ENCODE peak calls at places on chromosomes 5 and 9, in four cellular contexts. H is tibial artery, N is mucosa of descending colon, C is AG10803. P is an unnamed sample.

GRCh38 chr9:134276463-134277245 is 49.6 kb upstream of the RXRA start:
- DNase-seq in C (no peak), N (no peak), H (no peak), P (peak)

GRCh38 chr5:67383451-67383850 is 186.9 kb upstream of the CD180 start:
- DNase-seq in N (no peak), H (no peak), C (no peak), P (no peak)

GRCh38 chr9:13726746-13727145 is 447.3 kb upstream of the MPDZ start:
- DNase-seq in C (no peak), H (no peak), N (no peak), P (no peak)

GRCh38 chr5:131671409-131671808 is 36.4 kb upstream of the RAPGEF6 start:
- DNase-seq in H (no peak), C (no peak), N (no peak), P (no peak)

GRCh38 chr5:96315431-96315830 is 117.6 kb downstream of the PCSK1 start:
- DNase-seq in C (no peak), H (no peak), N (no peak), P (no peak)

GRCh38 chr5:19388391-19388790 is 599.6 kb downstream of the CDH18 start:
- DNase-seq in H (no peak), N (no peak), C (no peak), P (no peak)

GRCh38 chr5:103487253-103487652 is 75.3 kb downstream of the NUDT12 start:
- DNase-seq in H (no peak), N (no peak), C (peak), P (no peak)

GRCh38 chr5:26518065-26518464 is 520.3 kb downstream of the CDH9 start:
- DNase-seq in H (no peak), C (no peak), N (no peak), P (no peak)

GRCh38 chr5:18024542-18024941 is 390.3 kb downstream of the TAF11L14 start:
- DNase-seq in H (no peak), N (no peak), C (no peak), P (no peak)

GRCh38 chr5:148973455-148973854 is 89.4 kb downstream of the SH3TC2 start:
- DNase-seq in H (no peak), C (peak), N (no peak), P (peak)

GRCh38 chr5:177465044-177465443 is 8.4 kb downstream of the DBN1 start:
- DNase-seq in C (no peak), H (no peak), N (no peak), P (no peak)

GRCh38 chr5:73327908-73328455 is 120.6 kb downstream of the FOXD1 start:
- DNase-seq in C (peak), H (no peak), N (no peak), P (no peak)

DNA sequence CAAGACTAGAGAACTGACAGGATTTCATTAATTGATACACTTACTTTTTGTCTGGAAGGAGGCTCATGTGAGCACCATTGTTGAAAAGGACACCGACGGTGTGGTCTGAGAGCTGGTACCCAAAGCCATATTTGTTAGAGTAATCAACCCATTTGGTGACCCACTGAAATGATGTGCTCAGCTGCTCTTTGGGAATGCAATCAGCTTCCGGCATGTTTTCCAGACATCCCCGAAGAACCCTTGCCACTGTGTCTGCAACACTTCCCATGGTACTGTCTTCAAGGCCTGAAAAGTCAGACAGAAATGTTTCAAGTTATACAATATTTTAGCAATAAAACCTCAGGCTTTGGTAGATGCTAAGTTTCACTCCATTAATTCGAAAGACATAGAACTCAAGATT is 4.4 kb downstream of the PLK2 start:
- DNase-seq in H (no peak), N (no peak), C (no peak), P (no peak)
- H3K4me3 ChIP-seq in H (no peak), N (no peak), C (no peak), P (no peak)

GRCh38 chr5:84383816-84384603 is 670 bp downstream of the EDIL3 start:
- DNase-seq in H (peak), C (peak), N (peak), P (peak)

GRCh38 chr5:84382363-84383295 is 2.1 kb downstream of the EDIL3 start:
- DNase-seq in N (peak), H (peak), C (peak), P (peak)

GRCh38 chr5:84383296-84383815 is 1.3 kb downstream of the EDIL3 start:
- DNase-seq in N (no peak), C (no peak), H (no peak), P (no peak)

GRCh38 chr5:84379749-84380148 is 4.9 kb downstream of the EDIL3 start:
- DNase-seq in N (no peak), H (no peak), C (no peak), P (peak)

GRCh38 chr5:84381501-84382362 is 2.9 kb downstream of the EDIL3 start:
- DNase-seq in H (peak), C (no peak), N (no peak), P (peak)
- H3K4me3 ChIP-seq in H (peak), C (peak), N (peak), P (peak)

GRCh38 chr5:143002459-143003327 is 232.5 kb downstream of the ARHGAP26 start:
- DNase-seq in C (peak), H (peak), N (no peak), P (no peak)
- H3K4me3 ChIP-seq in C (no peak), H (no peak), N (no peak), P (no peak)

DNA sequence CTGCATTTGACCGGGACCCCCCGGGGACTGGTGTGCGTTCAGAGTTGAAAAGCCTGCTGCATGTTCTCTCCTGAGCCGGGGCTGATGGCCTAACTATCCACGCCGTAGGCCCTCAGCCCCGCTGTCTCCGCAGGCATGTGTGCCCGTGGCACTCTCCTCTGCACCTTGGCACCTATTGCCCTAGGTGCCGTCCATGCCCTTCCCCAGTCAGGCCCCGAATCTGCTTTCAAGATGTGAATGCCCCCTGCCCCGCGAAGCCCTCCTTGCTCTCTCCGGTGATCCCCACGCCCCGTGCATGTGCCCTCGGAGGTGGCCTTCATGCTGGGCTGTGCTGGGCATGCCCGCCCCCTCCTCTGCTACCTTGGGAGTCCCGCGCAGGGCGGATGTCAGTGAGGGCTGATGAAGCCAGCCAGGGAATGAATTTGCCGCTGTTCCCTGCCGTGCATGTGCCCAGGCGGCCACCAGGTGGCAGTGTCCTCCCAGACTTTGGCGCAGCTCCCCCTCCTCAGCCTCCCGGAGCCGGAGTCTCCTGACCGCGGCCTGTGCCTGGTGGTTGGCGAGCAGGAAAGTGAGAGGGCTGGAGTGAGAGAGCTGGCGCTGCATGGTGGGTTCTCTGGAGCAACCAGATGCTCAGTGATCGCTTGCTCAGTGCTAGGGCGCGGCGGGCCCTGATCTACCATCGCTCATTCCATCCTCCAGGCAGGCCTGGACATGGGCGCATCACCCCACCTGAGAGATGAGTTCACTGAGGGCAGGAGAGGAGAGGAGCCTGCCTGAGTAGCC is 112.9 kb upstream of the LMX1B start:
- DNase-seq in H (peak), N (peak), C (peak), P (peak)
- H3K4me3 ChIP-seq in H (no peak), N (no peak), C (no peak), P (no peak)

GRCh38 chr9:127662617-127663016 is 44.2 kb upstream of the CFAP157 start:
- DNase-seq in C (no peak), H (no peak), N (no peak), P (no peak)

GRCh38 chr9:127667127-127667844 is 39.5 kb upstream of the CFAP157 start:
- DNase-seq in H (no peak), C (no peak), N (no peak), P (no peak)

GRCh38 chr9:127661342-127661741 is 45.4 kb upstream of the CFAP157 start:
- DNase-seq in H (no peak), C (no peak), N (no peak), P (no peak)

GRCh38 chr9:127664678-127665507 is 41.9 kb upstream of the CFAP157 start:
- DNase-seq in C (peak), H (no peak), N (no peak), P (no peak)

DNA sequence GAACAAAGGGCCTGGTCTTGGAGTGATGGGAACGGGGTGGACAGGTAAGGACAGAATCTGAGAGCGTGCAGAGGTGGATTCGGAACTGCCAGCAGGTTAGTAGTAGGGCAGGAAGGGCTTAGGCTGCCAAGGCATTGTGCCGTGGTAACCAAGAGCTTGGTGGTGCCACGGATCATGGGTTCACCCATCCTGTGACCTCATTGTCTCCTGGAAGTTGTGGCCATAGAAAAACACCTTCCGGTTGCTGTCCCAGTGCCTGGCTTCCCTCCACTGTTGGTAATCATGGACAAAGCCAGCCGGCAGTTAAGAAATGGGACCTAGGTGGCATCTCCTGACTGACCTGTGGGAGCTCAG is 42.5 kb upstream of the CFAP157 start:
- DNase-seq in C (no peak), H (no peak), N (no peak), P (no peak)
- H3K4me3 ChIP-seq in C (no peak), H (no peak), N (no peak), P (no peak)

GRCh38 chr5:179342577-179342976 is 2.7 kb downstream of the ADAMTS2 start:
- DNase-seq in H (no peak), N (no peak), C (peak), P (peak)
- H3K4me3 ChIP-seq in H (peak), N (no peak), C (peak), P (no peak)

DNA sequence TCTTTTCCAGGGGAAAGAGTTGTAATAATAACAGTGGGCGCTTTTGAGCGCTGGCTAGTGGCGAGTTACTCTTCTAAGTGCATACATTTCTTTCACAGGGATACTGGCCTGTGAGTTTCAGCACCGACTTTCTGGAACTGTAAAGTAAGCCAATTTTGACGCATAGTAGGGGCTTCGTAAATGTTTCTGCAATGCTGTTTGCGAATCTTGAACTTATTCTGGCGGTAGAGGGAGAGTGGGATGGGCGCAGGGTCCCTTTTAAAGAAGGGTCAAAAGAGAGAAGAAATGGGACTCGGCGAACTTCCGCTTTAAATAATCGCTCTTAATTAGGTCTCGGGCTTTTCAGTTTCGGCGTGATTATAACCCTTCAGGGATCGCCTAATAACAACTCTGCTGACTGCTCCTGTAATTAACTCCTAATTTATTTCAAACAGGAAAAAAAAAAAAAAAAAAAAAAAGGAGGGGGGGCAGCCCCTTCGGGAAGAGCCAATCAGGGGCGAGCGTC is 351 bp upstream of the MSX2 start:
- DNase-seq in N (no peak), H (no peak), C (no peak), P (peak)
- H3K4me3 ChIP-seq in N (no peak), H (peak), C (peak), P (peak)